ENCODE peak calls at places on chromosomes 12 and 14, in ten cellular contexts. One of them, this sample, is unnamed.
A peak's percentile ranks its signal among the peaks of the same experiment; 100 is the strongest.

GRCh38 chr12:68792952-68793351 is 15.0 kb upstream of the MDM2 start:
- DNase-seq in neuronal stem cell: no peak
- DNase-seq in cardiac muscle cell: no peak
- DNase-seq in keratinocyte: no peak
- DNase-seq in A549: peak; percentile 81
- DNase-seq in GM23248: peak; percentile 19
- DNase-seq in tibial nerve: no peak
- DNase-seq in H9: peak; percentile 36
- DNase-seq in brain microvascular endothelial cell: peak; percentile 51
- DNase-seq in psoas muscle: no peak
- DNase-seq in this sample: peak; percentile 41

GRCh38 chr14:74394549-74394948 is 31.5 kb downstream of the SYNDIG1L start:
- DNase-seq in GM23248: no peak
- DNase-seq in A549: no peak
- DNase-seq in tibial nerve: no peak
- DNase-seq in H9: no peak
- DNase-seq in brain microvascular endothelial cell: no peak
- DNase-seq in psoas muscle: no peak
- DNase-seq in cardiac muscle cell: no peak
- DNase-seq in keratinocyte: no peak
- DNase-seq in neuronal stem cell: no peak
- DNase-seq in this sample: no peak

GRCh38 chr14:23694085-23694975 is 58.2 kb downstream of the DHRS2 start:
- DNase-seq in neuronal stem cell: no peak
- DNase-seq in H9: peak; percentile 40
- DNase-seq in brain microvascular endothelial cell: no peak
- DNase-seq in GM23248: peak; percentile 66
- DNase-seq in A549: no peak
- DNase-seq in tibial nerve: no peak
- DNase-seq in keratinocyte: no peak
- DNase-seq in psoas muscle: no peak
- DNase-seq in cardiac muscle cell: peak; percentile 85
- DNase-seq in this sample: peak; percentile 22

GRCh38 chr12:1914116-1914911 is 4.1 kb downstream of the CACNA2D4 start:
- DNase-seq in brain microvascular endothelial cell: no peak
- DNase-seq in cardiac muscle cell: no peak
- DNase-seq in A549: no peak
- DNase-seq in GM23248: no peak
- DNase-seq in keratinocyte: no peak
- DNase-seq in neuronal stem cell: no peak
- DNase-seq in H9: peak; percentile 23
- DNase-seq in psoas muscle: no peak
- DNase-seq in tibial nerve: no peak
- DNase-seq in this sample: no peak

GRCh38 chr14:93175492-93175891 is 9.2 kb downstream of the MOAP1 start:
- DNase-seq in GM23248: no peak
- DNase-seq in neuronal stem cell: no peak
- DNase-seq in keratinocyte: no peak
- DNase-seq in cardiac muscle cell: no peak
- DNase-seq in H9: no peak
- DNase-seq in psoas muscle: no peak
- DNase-seq in A549: no peak
- DNase-seq in tibial nerve: no peak
- DNase-seq in brain microvascular endothelial cell: no peak
- DNase-seq in this sample: no peak

GRCh38 chr14:22502551-22502950 is 86.5 kb downstream of the DAD1 start:
- DNase-seq in H9: no peak
- DNase-seq in keratinocyte: no peak
- DNase-seq in A549: no peak
- DNase-seq in brain microvascular endothelial cell: no peak
- DNase-seq in tibial nerve: no peak
- DNase-seq in neuronal stem cell: no peak
- DNase-seq in psoas muscle: no peak
- DNase-seq in cardiac muscle cell: no peak
- DNase-seq in GM23248: no peak
- DNase-seq in this sample: no peak

GRCh38 chr12:92596388-92596787 is 106.4 kb upstream of the PLEKHG7 start:
- DNase-seq in H9: no peak
- DNase-seq in psoas muscle: no peak
- DNase-seq in GM23248: peak; percentile 69
- DNase-seq in brain microvascular endothelial cell: peak; percentile 80
- DNase-seq in tibial nerve: no peak
- DNase-seq in cardiac muscle cell: no peak
- DNase-seq in A549: no peak
- DNase-seq in neuronal stem cell: no peak
- DNase-seq in keratinocyte: no peak
- DNase-seq in this sample: no peak

GRCh38 chr12:57591567-57592325 is 754 bp downstream of the PIP4K2C start:
- DNase-seq in neuronal stem cell: no peak
- DNase-seq in cardiac muscle cell: peak; percentile 36
- DNase-seq in H9: no peak
- DNase-seq in psoas muscle: no peak
- DNase-seq in GM23248: peak; percentile 65
- DNase-seq in brain microvascular endothelial cell: no peak
- DNase-seq in tibial nerve: no peak
- DNase-seq in keratinocyte: no peak
- DNase-seq in A549: peak; percentile 46
- DNase-seq in this sample: peak; percentile 43

GRCh38 chr12:75923964-75924666 is 107.5 kb downstream of the PHLDA1 start:
- DNase-seq in brain microvascular endothelial cell: no peak
- DNase-seq in GM23248: peak; percentile 30
- DNase-seq in psoas muscle: no peak
- DNase-seq in cardiac muscle cell: no peak
- DNase-seq in neuronal stem cell: no peak
- DNase-seq in keratinocyte: no peak
- DNase-seq in A549: no peak
- DNase-seq in H9: no peak
- DNase-seq in tibial nerve: no peak
- DNase-seq in this sample: no peak

GRCh38 chr12:59097876-59098275 is 177.6 kb upstream of the LRIG3 start:
- DNase-seq in cardiac muscle cell: no peak
- DNase-seq in tibial nerve: no peak
- DNase-seq in brain microvascular endothelial cell: no peak
- DNase-seq in A549: no peak
- DNase-seq in psoas muscle: no peak
- DNase-seq in H9: no peak
- DNase-seq in GM23248: no peak
- DNase-seq in keratinocyte: no peak
- DNase-seq in neuronal stem cell: no peak
- DNase-seq in this sample: no peak

GRCh38 chr12:31120392-31121008 is 46.8 kb downstream of the DDX11 start:
- DNase-seq in neuronal stem cell: peak; percentile 5
- DNase-seq in keratinocyte: no peak
- DNase-seq in A549: no peak
- DNase-seq in cardiac muscle cell: no peak
- DNase-seq in GM23248: no peak
- DNase-seq in brain microvascular endothelial cell: no peak
- DNase-seq in psoas muscle: no peak
- DNase-seq in tibial nerve: no peak
- DNase-seq in H9: no peak
- DNase-seq in this sample: no peak

GRCh38 chr14:53751650-53752049 is 205.0 kb downstream of the BMP4 start:
- DNase-seq in tibial nerve: no peak
- DNase-seq in GM23248: no peak
- DNase-seq in A549: no peak
- DNase-seq in brain microvascular endothelial cell: no peak
- DNase-seq in H9: no peak
- DNase-seq in psoas muscle: no peak
- DNase-seq in cardiac muscle cell: no peak
- DNase-seq in neuronal stem cell: no peak
- DNase-seq in keratinocyte: no peak
- DNase-seq in this sample: no peak

DNA sequence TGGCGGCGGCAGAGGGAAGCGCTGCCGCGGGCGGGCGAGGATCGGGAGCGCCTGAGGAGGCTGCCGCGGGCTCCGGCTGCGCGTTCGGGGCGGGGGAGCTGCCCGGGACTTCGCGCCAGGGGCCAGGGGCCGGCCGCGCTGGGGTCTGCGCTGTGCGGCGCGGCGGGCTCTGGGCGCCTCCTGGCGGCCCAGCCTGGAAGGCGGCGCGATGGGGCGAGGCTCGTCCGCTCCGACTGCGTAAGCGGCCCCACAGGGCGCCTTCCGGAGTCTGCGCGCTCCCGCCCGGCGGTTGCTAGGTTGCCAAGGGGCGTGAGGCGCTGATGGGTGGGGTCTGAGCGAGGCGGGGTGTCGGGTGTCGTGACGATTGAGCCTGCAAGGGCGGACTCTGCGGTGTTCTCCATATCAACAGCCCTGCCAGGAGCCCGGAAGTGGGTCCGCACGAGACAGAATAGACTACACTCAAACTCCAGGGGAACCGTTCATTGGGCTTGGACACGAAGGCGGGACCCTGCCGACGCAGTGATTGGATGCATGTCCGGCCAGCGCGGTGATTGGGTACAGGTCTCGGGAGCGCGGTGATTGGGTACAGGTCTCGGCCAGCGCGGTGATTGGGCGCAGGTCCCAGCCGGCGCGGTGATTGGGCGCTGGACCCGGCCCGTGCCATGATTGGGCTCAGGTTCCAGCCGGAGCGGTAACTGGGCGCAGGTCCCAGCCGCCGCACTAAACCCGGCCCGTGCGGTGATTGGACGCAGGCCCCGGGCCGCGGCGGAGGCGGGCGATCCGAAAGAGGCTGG is at the start of gene TEDC1:
- DNase-seq in psoas muscle: peak; percentile 100
- DNase-seq in GM23248: peak; percentile 100
- DNase-seq in A549: peak; percentile 96
- DNase-seq in cardiac muscle cell: peak; percentile 98
- DNase-seq in tibial nerve: peak; percentile 100
- DNase-seq in neuronal stem cell: peak; percentile 99
- DNase-seq in keratinocyte: peak; percentile 99
- DNase-seq in H9: peak; percentile 99
- DNase-seq in brain microvascular endothelial cell: peak; percentile 100
- DNase-seq in this sample: peak; percentile 100
- H3K27ac ChIP-seq in psoas muscle: peak within 1 kb of the TSS; percentile 83
- H3K27ac ChIP-seq in GM23248: peak within 1 kb of the TSS; percentile 80
- H3K27ac ChIP-seq in A549: peak within 1 kb of the TSS; percentile 99
- H3K27ac ChIP-seq in cardiac muscle cell: peak within 1 kb of the TSS; percentile 92
- H3K27ac ChIP-seq in tibial nerve: peak within 1 kb of the TSS; percentile 97
- H3K27ac ChIP-seq in neuronal stem cell: peak within 1 kb of the TSS; percentile 96
- H3K27ac ChIP-seq in keratinocyte: peak within 1 kb of the TSS; percentile 82
- H3K27ac ChIP-seq in H9: no peak within 1 kb of the TSS
- H3K27ac ChIP-seq in brain microvascular endothelial cell: peak within 1 kb of the TSS; percentile 61
- H3K27ac ChIP-seq in this sample: peak within 1 kb of the TSS; percentile 90

GRCh38 chr12:14997998-14998397 is 25.2 kb downstream of the PDE6H start:
- DNase-seq in tibial nerve: no peak
- DNase-seq in GM23248: no peak
- DNase-seq in cardiac muscle cell: no peak
- DNase-seq in psoas muscle: no peak
- DNase-seq in A549: no peak
- DNase-seq in H9: no peak
- DNase-seq in brain microvascular endothelial cell: no peak
- DNase-seq in keratinocyte: no peak
- DNase-seq in neuronal stem cell: no peak
- DNase-seq in this sample: no peak
- H3K27ac ChIP-seq in tibial nerve: no peak overlapping the region
- H3K27ac ChIP-seq in GM23248: no peak overlapping the region
- H3K27ac ChIP-seq in cardiac muscle cell: no peak overlapping the region
- H3K27ac ChIP-seq in psoas muscle: no peak overlapping the region
- H3K27ac ChIP-seq in A549: no peak overlapping the region
- H3K27ac ChIP-seq in H9: no peak overlapping the region
- H3K27ac ChIP-seq in brain microvascular endothelial cell: no peak overlapping the region
- H3K27ac ChIP-seq in keratinocyte: no peak overlapping the region
- H3K27ac ChIP-seq in neuronal stem cell: no peak overlapping the region
- H3K27ac ChIP-seq in this sample: no peak overlapping the region

DNA sequence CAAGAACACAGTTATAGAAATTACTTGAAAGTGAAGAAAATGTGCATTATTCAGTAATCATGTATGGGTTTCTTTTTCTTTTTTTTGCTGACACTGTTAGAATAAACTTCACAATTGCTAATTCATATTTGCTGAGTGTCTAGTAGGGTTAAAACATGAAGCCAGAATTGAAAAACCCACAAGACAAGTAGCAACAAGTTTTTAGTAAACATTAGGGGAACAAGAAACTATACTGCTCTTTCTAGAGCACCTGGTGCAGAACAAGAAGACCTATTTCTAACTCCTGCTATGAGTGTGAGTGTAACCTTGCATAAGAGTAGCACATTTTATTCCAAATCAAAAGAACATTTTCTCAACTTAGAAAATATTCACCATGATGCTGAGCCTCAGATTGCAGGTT is 83.2 kb downstream of the ITPR2 start:
- DNase-seq in neuronal stem cell: no peak
- DNase-seq in psoas muscle: no peak
- DNase-seq in cardiac muscle cell: no peak
- DNase-seq in GM23248: no peak
- DNase-seq in H9: no peak
- DNase-seq in brain microvascular endothelial cell: no peak
- DNase-seq in tibial nerve: no peak
- DNase-seq in A549: no peak
- DNase-seq in keratinocyte: no peak
- DNase-seq in this sample: peak; percentile 75
- H3K27ac ChIP-seq in neuronal stem cell: no peak overlapping the region
- H3K27ac ChIP-seq in psoas muscle: no peak overlapping the region
- H3K27ac ChIP-seq in cardiac muscle cell: no peak overlapping the region
- H3K27ac ChIP-seq in GM23248: no peak overlapping the region
- H3K27ac ChIP-seq in H9: no peak overlapping the region
- H3K27ac ChIP-seq in brain microvascular endothelial cell: no peak overlapping the region
- H3K27ac ChIP-seq in tibial nerve: no peak overlapping the region
- H3K27ac ChIP-seq in A549: no peak overlapping the region
- H3K27ac ChIP-seq in keratinocyte: peak overlapping the region; percentile 45
- H3K27ac ChIP-seq in this sample: peak overlapping the region; percentile 51

DNA sequence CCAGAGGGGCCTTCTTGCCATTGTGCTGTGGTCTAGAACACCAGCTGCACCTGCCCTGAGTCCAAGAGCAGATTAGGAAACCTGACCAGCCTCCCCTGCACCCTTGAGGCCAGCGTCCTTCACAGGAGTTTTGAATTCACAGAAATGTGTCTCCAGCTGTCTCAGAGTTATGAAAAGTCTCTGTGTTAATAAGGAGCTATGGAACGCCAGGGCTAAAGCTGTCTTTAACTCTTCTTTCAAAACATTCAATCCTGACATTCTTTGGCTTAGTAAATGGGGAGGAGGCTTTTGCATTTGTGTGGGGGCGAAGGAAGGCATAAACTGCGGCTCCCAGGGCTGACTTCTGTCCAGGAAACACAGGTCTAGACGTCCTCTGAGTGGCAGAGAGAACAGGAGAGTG is 102.3 kb downstream of the ARF6 start:
- DNase-seq in psoas muscle: no peak
- DNase-seq in A549: no peak
- DNase-seq in tibial nerve: no peak
- DNase-seq in brain microvascular endothelial cell: no peak
- DNase-seq in cardiac muscle cell: no peak
- DNase-seq in keratinocyte: no peak
- DNase-seq in neuronal stem cell: no peak
- DNase-seq in GM23248: peak; percentile 47
- DNase-seq in H9: no peak
- DNase-seq in this sample: no peak
- H3K27ac ChIP-seq in psoas muscle: no peak overlapping the region
- H3K27ac ChIP-seq in A549: peak overlapping the region; percentile 80
- H3K27ac ChIP-seq in tibial nerve: no peak overlapping the region
- H3K27ac ChIP-seq in brain microvascular endothelial cell: no peak overlapping the region
- H3K27ac ChIP-seq in cardiac muscle cell: no peak overlapping the region
- H3K27ac ChIP-seq in keratinocyte: no peak overlapping the region
- H3K27ac ChIP-seq in neuronal stem cell: no peak overlapping the region
- H3K27ac ChIP-seq in GM23248: peak overlapping the region; percentile 42
- H3K27ac ChIP-seq in H9: no peak overlapping the region
- H3K27ac ChIP-seq in this sample: no peak overlapping the region

GRCh38 chr14:32470161-32470705 is 141.1 kb downstream of the AKAP6 start:
- DNase-seq in brain microvascular endothelial cell: no peak
- DNase-seq in tibial nerve: no peak
- DNase-seq in H9: no peak
- DNase-seq in psoas muscle: no peak
- DNase-seq in keratinocyte: no peak
- DNase-seq in cardiac muscle cell: no peak
- DNase-seq in GM23248: peak; percentile 18
- DNase-seq in neuronal stem cell: no peak
- DNase-seq in A549: no peak
- DNase-seq in this sample: peak; percentile 62
- H3K27ac ChIP-seq in brain microvascular endothelial cell: peak overlapping the region; percentile 23
- H3K27ac ChIP-seq in tibial nerve: peak overlapping the region; percentile 33
- H3K27ac ChIP-seq in H9: no peak overlapping the region
- H3K27ac ChIP-seq in psoas muscle: peak overlapping the region; percentile 73
- H3K27ac ChIP-seq in keratinocyte: peak overlapping the region; percentile 91
- H3K27ac ChIP-seq in cardiac muscle cell: no peak overlapping the region
- H3K27ac ChIP-seq in GM23248: peak overlapping the region; percentile 5
- H3K27ac ChIP-seq in neuronal stem cell: no peak overlapping the region
- H3K27ac ChIP-seq in A549: peak overlapping the region; percentile 14
- H3K27ac ChIP-seq in this sample: peak overlapping the region; percentile 98